ENCODE peak calls at places on chromosomes 1 and 21, in six cellular contexts. A is lung, C is progenitor cell of endocrine pancreas, X is stomach, U is SK-N-SH, R is GM23338. E is an unnamed sample.

GRCh38 chr1:9249534-9250335 is 15.2 kb downstream of the H6PD start:
- DNase-seq in A (peak; percentile 59), C (peak; percentile 36), X (peak; percentile 64), U (peak; percentile 76), R (peak; percentile 85), E (peak; percentile 96)

GRCh38 chr1:209882942-209883340 is 55.1 kb upstream of the SYT14 start:
- DNase-seq in A (no peak), C (no peak), X (no peak), U (no peak), R (no peak), E (no peak)

GRCh38 chr1:211577277-211577825 is 1.6 kb downstream of the SLC30A1 start:
- DNase-seq in A (no peak), C (no peak), X (no peak), U (no peak), R (no peak), E (no peak)

GRCh38 chr1:180524160-180524914 is 22.0 kb upstream of the ACBD6 start:
- DNase-seq in A (no peak), C (no peak), X (no peak), U (no peak), R (no peak), E (no peak)

GRCh38 chr1:38997901-38998190 is 6.8 kb downstream of the AKIRIN1 start:
- DNase-seq in A (no peak), C (no peak), X (no peak), U (no peak), R (no peak), E (no peak)

GRCh38 chr1:19425643-19426245 is 59.6 kb downstream of the CAPZB start:
- DNase-seq in A (no peak), C (no peak), X (no peak), U (no peak), R (no peak), E (no peak)

GRCh38 chr1:85230305-85230977 is 29.0 kb downstream of the C1orf52 start:
- DNase-seq in A (no peak), C (no peak), X (no peak), U (no peak), R (peak; percentile 60), E (peak; percentile 80)

GRCh38 chr1:156121441-156121840 is 6.9 kb downstream of the LMNA start:
- DNase-seq in A (no peak), C (no peak), X (no peak), U (no peak), R (no peak), E (no peak)

GRCh38 chr1:156152628-156153027 is 757 bp upstream of the SEMA4A start:
- DNase-seq in A (no peak), C (no peak), X (no peak), U (no peak), R (no peak), E (no peak)

GRCh38 chr1:98325646-98326441 is 335.7 kb upstream of the SNX7 start:
- DNase-seq in A (peak; percentile 41), C (no peak), X (peak; percentile 68), U (no peak), R (no peak), E (no peak)

GRCh38 chr21:44028287-44028659 is 16.2 kb downstream of the TRAPPC10 start:
- DNase-seq in A (no peak), C (no peak), X (no peak), U (no peak), R (no peak), E (no peak)

GRCh38 chr1:29396438-29397255 is 160.3 kb downstream of the PTPRU start:
- DNase-seq in A (no peak), C (no peak), X (no peak), U (peak; percentile 23), R (peak; percentile 40), E (peak; percentile 59)

GRCh38 chr21:18493420-18493819 is 89.8 kb upstream of the TMPRSS15 start:
- DNase-seq in A (no peak), C (no peak), X (no peak), U (no peak), R (no peak), E (no peak)

GRCh38 chr1:19866758-19867157 is 15.4 kb upstream of the OTUD3 start:
- DNase-seq in A (no peak), C (no peak), X (no peak), U (no peak), R (no peak), E (no peak)

GRCh38 chr21:18041012-18041411 is 203.6 kb upstream of the CHODL start:
- DNase-seq in A (no peak), C (no peak), X (no peak), U (peak; percentile 4), R (peak; percentile 80), E (peak; percentile 60)

GRCh38 chr1:78145105-78145580 is 99.4 kb downstream of the GIPC2 start:
- DNase-seq in A (peak; percentile 57), C (peak; percentile 22), X (peak; percentile 56), U (peak; percentile 48), R (peak; percentile 72), E (peak; percentile 73)

GRCh38 chr1:5744911-5745431 is 247.3 kb downstream of the NPHP4 start:
- DNase-seq in A (no peak), C (no peak), X (peak; percentile 17), U (peak; percentile 81), R (no peak), E (peak; percentile 67)

GRCh38 chr1:205972491-205973168 is 29.4 kb upstream of the SLC26A9 start:
- DNase-seq in A (no peak), C (no peak), X (no peak), U (peak; percentile 36), R (peak; percentile 43), E (no peak)

GRCh38 chr21:31912501-31912900 is 39.7 kb downstream of the HUNK start:
- DNase-seq in A (no peak), C (no peak), X (no peak), U (no peak), R (no peak), E (peak; percentile 49)

GRCh38 chr1:172321429-172321828 is 99.1 kb upstream of the C1orf105 start:
- DNase-seq in A (no peak), C (no peak), X (no peak), U (no peak), R (no peak), E (no peak)

GRCh38 chr1:230130172-230130944 is 63.3 kb downstream of the GALNT2 start:
- DNase-seq in A (no peak), C (no peak), X (no peak), U (no peak), R (no peak), E (no peak)

GRCh38 chr1:151741516-151741915 is 20.2 kb downstream of the RIIAD1 start:
- DNase-seq in A (no peak), C (no peak), X (no peak), U (no peak), R (no peak), E (no peak)

GRCh38 chr1:151737479-151737878 is 16.2 kb downstream of the RIIAD1 start:
- DNase-seq in A (no peak), C (no peak), X (no peak), U (no peak), R (no peak), E (no peak)

GRCh38 chr1:151739590-151740355 is 18.5 kb downstream of the RIIAD1 start:
- DNase-seq in A (no peak), C (no peak), X (peak; percentile 60), U (no peak), R (peak; percentile 34), E (peak; percentile 51)
- TF ChIP-seq CTCF in A (no peak), C (no peak), X (no peak), U (no peak), R (peak; percentile 13), E (no peak)

DNA sequence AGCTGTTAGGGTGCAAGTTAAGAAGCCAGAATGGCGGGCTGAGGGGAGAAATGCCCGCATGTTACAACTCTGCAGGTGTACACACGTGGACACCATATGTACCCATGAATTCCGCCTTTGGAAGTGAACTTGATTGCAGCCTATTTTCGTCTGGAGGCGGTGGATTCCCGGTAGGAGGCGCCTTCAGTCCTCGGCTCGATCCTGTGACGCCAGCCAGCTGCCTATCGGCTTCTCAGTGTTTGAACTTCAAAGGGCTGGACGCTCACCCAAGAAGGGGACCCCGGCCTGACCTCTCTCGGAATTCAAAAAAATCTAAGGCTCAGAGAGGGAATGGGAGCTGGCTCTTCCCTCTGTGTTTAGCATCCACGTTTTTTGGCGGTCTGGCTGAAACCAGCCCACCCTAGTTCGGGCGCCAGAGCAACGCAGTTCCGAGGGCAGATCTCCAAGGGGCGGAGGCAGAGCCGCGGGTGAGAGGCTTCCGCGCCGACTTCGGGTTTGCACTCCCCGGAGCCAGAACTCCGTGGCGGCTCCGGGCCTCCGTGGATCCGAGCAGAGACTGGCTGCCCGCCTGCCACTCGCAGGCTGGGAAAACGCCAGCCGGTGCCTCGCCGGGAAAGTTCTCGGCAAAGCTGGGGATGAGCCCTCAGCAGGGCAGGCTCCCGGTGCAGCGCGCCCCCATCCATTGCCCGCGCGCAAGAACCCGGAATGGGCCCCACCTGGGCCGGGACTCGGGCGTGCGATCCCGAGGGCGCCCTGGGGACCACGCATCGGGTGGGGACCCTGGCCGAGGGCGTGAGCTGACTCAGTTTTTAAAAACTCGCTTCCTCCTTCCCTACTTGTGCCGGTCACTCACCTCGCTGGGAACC is 996 bp upstream of the TMEM51 start:
- DNase-seq in A (peak; percentile 83), C (peak; percentile 63), X (peak; percentile 92), U (peak; percentile 79), R (peak; percentile 92), E (peak; percentile 92)
- TF ChIP-seq CTCF in A (peak; percentile 58), C (peak; percentile 63), X (no peak), U (peak; percentile 76), R (peak; percentile 77), E (peak; percentile 82)

GRCh38 chr1:44037154-44037553 is 5.9 kb upstream of the SLC6A9 start:
- DNase-seq in A (no peak), C (no peak), X (no peak), U (no peak), R (no peak), E (no peak)

GRCh38 chr1:44034976-44035716 is 3.9 kb upstream of the SLC6A9 start:
- DNase-seq in A (no peak), C (no peak), X (no peak), U (peak; percentile 7), R (no peak), E (no peak)

GRCh38 chr1:44036409-44037111 is 5.3 kb upstream of the SLC6A9 start:
- DNase-seq in A (peak; percentile 75), C (peak; percentile 49), X (peak; percentile 75), U (peak; percentile 79), R (peak; percentile 86), E (peak; percentile 92)

GRCh38 chr1:44034423-44034822 is 3.2 kb upstream of the SLC6A9 start:
- DNase-seq in A (no peak), C (no peak), X (no peak), U (no peak), R (no peak), E (no peak)

GRCh38 chr1:44035726-44036408 is 4.6 kb upstream of the SLC6A9 start:
- DNase-seq in A (no peak), C (no peak), X (no peak), U (peak; percentile 64), R (no peak), E (peak; percentile 68)
- TF ChIP-seq CTCF in A (no peak), C (no peak), X (no peak), U (no peak), R (peak; percentile 55), E (no peak)

DNA sequence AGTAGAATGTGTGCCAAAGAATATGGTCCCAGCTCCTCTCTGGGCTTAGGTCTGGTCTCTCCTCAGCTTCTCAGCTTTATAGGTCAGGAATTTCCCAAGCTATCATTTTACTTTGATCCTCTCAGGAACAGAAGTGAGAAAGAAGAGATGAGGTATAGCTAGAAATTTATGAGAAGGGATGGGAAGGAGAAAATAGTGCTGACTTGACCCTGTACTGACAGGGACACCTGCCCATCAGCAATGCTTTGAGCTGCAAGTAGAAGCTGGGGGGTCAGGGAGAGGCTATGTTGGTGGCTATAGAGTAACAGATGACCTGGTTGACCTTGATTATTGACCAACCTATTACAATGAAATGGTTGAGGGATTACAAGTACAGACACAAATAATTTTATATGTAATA is 75.0 kb downstream of the XCL2 start:
- DNase-seq in A (no peak), C (no peak), X (no peak), U (no peak), R (no peak), E (no peak)
- TF ChIP-seq CTCF in A (no peak), C (no peak), X (no peak), U (no peak), R (no peak), E (no peak)

GRCh38 chr1:187264995-187265602 is 436.4 kb downstream of the PLA2G4A start:
- DNase-seq in A (no peak), C (peak; percentile 17), X (no peak), U (peak; percentile 32), R (peak; percentile 77), E (peak; percentile 75)
- TF ChIP-seq CTCF in A (no peak), C (peak; percentile 78), X (no peak), U (peak; percentile 81), R (peak; percentile 85), E (peak; percentile 86)